ENCODE peak calls at places on chromosomes 7 and 10, in eight cellular contexts. O, N, A, F, Z, L, H and C are unnamed samples.

GRCh38 chr10:36331121-36331520 is 689.0 kb upstream of the FZD8 start:
- DNase-seq in O (no peak), N (no peak), A (no peak), F (no peak), Z (no peak), L (no peak), H (no peak), C (no peak)

GRCh38 chr7:149171894-149172533 is 23.3 kb upstream of the ZNF282 start:
- DNase-seq in O (peak), N (peak), A (no peak), F (no peak), Z (no peak), L (no peak), H (no peak), C (no peak)

GRCh38 chr10:10165415-10165814 is 852.3 kb upstream of the CELF2 start:
- DNase-seq in O (no peak), N (no peak), A (no peak), F (no peak), Z (no peak), L (no peak), H (no peak), C (no peak)

GRCh38 chr7:92368741-92369140 is 78.5 kb upstream of the GATAD1 start:
- DNase-seq in O (no peak), N (no peak), A (no peak), F (no peak), Z (no peak), L (no peak), H (no peak), C (no peak)

GRCh38 chr7:72785166-72785955 is 42.6 kb downstream of the TYW1B start:
- DNase-seq in O (peak), N (peak), A (no peak), F (no peak), Z (peak), L (no peak), H (no peak), C (no peak)

GRCh38 chr10:50577681-50578350 is 45.9 kb downstream of the SGMS1 start:
- DNase-seq in O (peak), N (peak), A (peak), F (no peak), Z (no peak), L (peak), H (no peak), C (no peak)

GRCh38 chr10:121927361-121927840 is 430 bp downstream of the ATE1 start:
- DNase-seq in O (peak), N (peak), A (peak), F (peak), Z (no peak), L (peak), H (peak), C (peak)

GRCh38 chr7:41847641-41848040 is 144.8 kb upstream of the INHBA start:
- DNase-seq in O (no peak), N (no peak), A (no peak), F (no peak), Z (no peak), L (no peak), H (no peak), C (no peak)

GRCh38 chr10:131710142-131710861 is 190.5 kb upstream of the PPP2R2D start:
- DNase-seq in O (no peak), N (no peak), A (no peak), F (no peak), Z (no peak), L (no peak), H (no peak), C (no peak)

GRCh38 chr7:142899661-142900060 is 14.1 kb upstream of the TRPV6 start:
- DNase-seq in O (no peak), N (no peak), A (no peak), F (no peak), Z (no peak), L (no peak), H (no peak), C (no peak)

GRCh38 chr10:103507235-103508191 is 14.0 kb downstream of the NEURL1 start:
- DNase-seq in O (no peak), N (no peak), A (peak), F (no peak), Z (no peak), L (no peak), H (no peak), C (no peak)

GRCh38 chr7:40008218-40008815 is 58.3 kb downstream of the CDK13 start:
- DNase-seq in O (peak), N (peak), A (no peak), F (no peak), Z (peak), L (no peak), H (no peak), C (no peak)

GRCh38 chr10:3709456-3709855 is 75.6 kb downstream of the KLF6 start:
- DNase-seq in O (no peak), N (no peak), A (no peak), F (no peak), Z (no peak), L (no peak), H (no peak), C (no peak)

GRCh38 chr7:5237286-5237685 is 45.5 kb upstream of the SLC29A4 start:
- DNase-seq in O (peak), N (peak), A (no peak), F (peak), Z (no peak), L (peak), H (peak), C (no peak)

GRCh38 chr7:106659963-106660861 is 746 bp downstream of the CCDC71L start:
- DNase-seq in O (peak), N (peak), A (peak), F (peak), Z (no peak), L (peak), H (peak), C (peak)

GRCh38 chr10:73772280-73773151 is 9.3 kb upstream of the CHCHD1 start:
- DNase-seq in O (peak), N (peak), A (peak), F (peak), Z (peak), L (peak), H (peak), C (peak)
- TF ChIP-seq CTCF in O (peak), N (no peak), A (no peak), F (no peak), Z (no peak), L (no peak), H (peak), C (no peak)

DNA sequence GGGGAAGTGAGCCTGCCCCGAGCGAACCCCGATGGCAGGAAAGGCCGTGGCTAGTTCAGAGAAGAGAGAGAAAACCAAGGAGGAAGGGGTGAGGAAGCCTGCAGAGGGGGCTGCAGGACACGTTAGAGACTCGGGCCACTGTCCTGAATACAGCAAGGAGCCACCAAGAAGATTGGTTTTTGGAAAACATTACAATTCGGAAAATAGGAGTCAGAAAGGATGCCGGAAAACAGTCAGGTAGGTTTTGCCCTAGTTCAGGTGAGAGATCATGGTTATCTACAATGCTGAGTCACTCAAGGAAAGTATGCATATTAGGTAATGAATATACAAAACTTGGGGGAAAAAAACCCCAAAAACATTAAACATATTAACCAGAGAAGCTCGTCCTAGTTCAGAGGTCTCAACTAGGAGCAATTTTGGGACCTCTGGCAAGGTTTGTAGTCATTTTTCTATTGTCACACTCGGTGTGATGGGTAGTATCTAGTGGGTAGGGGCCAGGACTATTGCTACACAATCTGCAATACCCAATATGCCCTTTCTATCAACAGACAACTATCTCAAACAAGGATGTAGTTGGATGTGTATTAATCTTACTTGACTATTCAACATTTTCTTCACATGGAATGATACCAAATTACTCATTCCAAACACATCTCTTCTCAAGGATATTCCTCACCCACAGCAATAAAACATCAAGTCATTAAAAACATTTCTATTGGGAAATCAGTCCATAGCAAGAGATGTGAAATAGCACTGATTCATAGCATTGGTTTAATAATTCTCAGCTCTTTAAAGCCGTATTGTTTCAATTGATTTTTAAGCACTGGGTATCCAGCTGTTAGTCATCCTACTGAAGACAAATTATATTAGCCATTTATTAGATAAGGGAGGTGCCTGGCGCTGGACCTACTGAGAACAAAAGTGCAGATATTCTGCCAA is 74.4 kb upstream of the RSU1 start:
- DNase-seq in O (peak), N (peak), A (peak), F (no peak), Z (peak), L (peak), H (peak), C (no peak)
- TF ChIP-seq CTCF in O (peak), N (peak), A (peak), F (peak), Z (peak), L (no peak), H (peak), C (no peak)

GRCh38 chr7:159213253-159213652 is 68.6 kb upstream of the VIPR2 start:
- DNase-seq in O (no peak), N (no peak), A (no peak), F (no peak), Z (no peak), L (no peak), H (no peak), C (no peak)

GRCh38 chr7:159211540-159212182 is 67.0 kb upstream of the VIPR2 start:
- DNase-seq in O (no peak), N (no peak), A (peak), F (no peak), Z (no peak), L (no peak), H (no peak), C (no peak)

GRCh38 chr7:159218216-159219006 is 73.7 kb upstream of the VIPR2 start:
- DNase-seq in O (no peak), N (no peak), A (no peak), F (no peak), Z (no peak), L (no peak), H (no peak), C (no peak)

GRCh38 chr7:159212226-159212625 is 67.6 kb upstream of the VIPR2 start:
- DNase-seq in O (no peak), N (no peak), A (no peak), F (no peak), Z (no peak), L (no peak), H (no peak), C (no peak)

DNA sequence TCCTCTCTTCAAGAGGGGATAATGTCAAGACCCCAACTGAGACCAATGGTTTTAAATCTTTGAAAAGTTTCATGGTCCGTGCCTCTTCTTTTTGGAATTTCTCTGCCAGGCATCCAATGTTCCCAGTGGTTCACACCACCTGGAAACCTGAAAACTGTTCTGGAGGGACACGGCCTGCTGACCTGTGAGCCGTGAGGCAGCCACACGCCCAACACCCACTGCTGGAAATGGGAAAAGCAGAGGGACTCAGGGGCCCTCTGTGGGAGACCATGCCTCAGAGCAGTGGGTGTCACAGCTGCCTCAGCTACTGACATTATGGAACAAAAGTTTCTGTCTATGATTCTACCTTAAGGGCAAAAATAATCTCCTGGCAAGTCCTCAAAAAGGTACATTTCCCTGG is 70.4 kb upstream of the VIPR2 start:
- DNase-seq in O (no peak), N (no peak), A (no peak), F (no peak), Z (no peak), L (no peak), H (no peak), C (no peak)
- TF ChIP-seq CTCF in O (no peak), N (no peak), A (no peak), F (no peak), Z (no peak), L (no peak), H (no peak), C (no peak)

DNA sequence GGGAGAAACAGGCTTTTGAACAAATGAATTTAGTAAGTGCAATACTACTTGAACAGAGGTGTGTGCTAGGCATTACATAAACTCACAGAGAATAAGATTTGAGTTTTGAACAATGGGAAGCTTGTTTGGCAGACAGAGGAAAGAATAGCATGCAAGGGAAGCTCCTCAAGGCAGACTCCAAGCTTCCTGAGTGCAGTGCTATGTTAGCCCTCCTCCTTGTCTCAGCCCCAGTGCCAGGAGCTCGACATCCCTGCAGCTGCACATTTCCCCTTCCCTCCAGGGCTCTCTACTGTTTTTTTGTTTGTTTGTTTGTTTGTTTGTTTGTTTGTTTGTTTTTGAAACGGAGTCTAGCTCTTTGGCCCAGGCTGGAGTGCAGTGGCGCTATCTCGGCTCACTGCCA is 237.5 kb downstream of the IPMK start:
- DNase-seq in O (no peak), N (no peak), A (no peak), F (no peak), Z (no peak), L (no peak), H (no peak), C (no peak)
- TF ChIP-seq CTCF in O (no peak), N (no peak), A (no peak), F (no peak), Z (no peak), L (no peak), H (no peak), C (no peak)

GRCh38 chr10:88317099-88317498 is 266.0 kb downstream of the RNLS start:
- DNase-seq in O (no peak), N (no peak), A (no peak), F (no peak), Z (no peak), L (no peak), H (no peak), C (no peak)

GRCh38 chr10:88316292-88316861 is 266.7 kb downstream of the RNLS start:
- DNase-seq in O (no peak), N (no peak), A (no peak), F (no peak), Z (no peak), L (no peak), H (no peak), C (no peak)

GRCh38 chr10:88319960-88320517 is 263.1 kb downstream of the RNLS start:
- DNase-seq in O (no peak), N (no peak), A (no peak), F (no peak), Z (no peak), L (no peak), H (no peak), C (no peak)

GRCh38 chr10:88315746-88316145 is 267.4 kb downstream of the RNLS start:
- DNase-seq in O (peak), N (no peak), A (no peak), F (no peak), Z (no peak), L (no peak), H (no peak), C (no peak)

GRCh38 chr10:88318803-88319202 is 264.3 kb downstream of the RNLS start:
- DNase-seq in O (no peak), N (no peak), A (peak), F (no peak), Z (no peak), L (peak), H (no peak), C (no peak)
- TF ChIP-seq CTCF in O (peak), N (peak), A (peak), F (peak), Z (peak), L (peak), H (no peak), C (no peak)

GRCh38 chr10:97540669-97541500 is 31.7 kb upstream of the ANKRD2 start:
- DNase-seq in O (no peak), N (peak), A (no peak), F (no peak), Z (no peak), L (no peak), H (no peak), C (no peak)
- TF ChIP-seq CTCF in O (peak), N (peak), A (no peak), F (no peak), Z (no peak), L (no peak), H (no peak), C (no peak)

DNA sequence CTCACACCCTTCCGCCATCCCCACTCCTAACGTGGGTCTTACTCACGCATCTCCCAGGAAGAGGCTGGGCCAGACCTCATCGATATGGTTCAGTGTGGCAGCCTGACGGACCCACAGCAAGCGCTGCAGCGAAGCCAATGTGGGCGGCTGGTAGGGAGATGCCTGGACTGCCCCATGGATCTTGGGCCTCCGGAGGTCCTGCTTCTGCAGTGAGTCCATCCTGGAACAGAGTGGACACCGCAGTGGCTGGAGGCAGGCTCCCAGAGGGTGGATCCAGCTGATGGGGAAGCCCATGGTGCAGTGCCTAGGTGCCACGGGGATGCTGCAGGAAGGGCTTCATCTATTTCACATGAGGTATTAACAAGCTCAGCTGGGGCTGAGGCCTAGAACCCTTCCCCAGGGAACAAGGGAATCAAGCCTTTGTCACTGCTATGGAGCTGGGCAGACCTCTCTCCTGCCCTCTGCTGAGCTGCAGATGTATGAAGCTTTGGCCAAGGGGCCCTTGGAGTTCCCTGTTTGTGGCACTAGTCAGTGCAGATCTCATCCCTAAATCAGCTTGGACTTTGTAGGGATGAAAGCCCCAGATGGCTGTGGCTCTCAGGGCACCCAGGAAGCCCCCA is 13.7 kb upstream of the SAMD8 start:
- DNase-seq in O (peak), N (no peak), A (peak), F (no peak), Z (no peak), L (no peak), H (peak), C (no peak)
- TF ChIP-seq CTCF in O (peak), N (peak), A (peak), F (no peak), Z (peak), L (peak), H (no peak), C (no peak)

GRCh38 chr10:116658152-116658551 is 37.4 kb downstream of the PNLIPRP2 start:
- DNase-seq in O (no peak), N (no peak), A (no peak), F (no peak), Z (no peak), L (no peak), H (no peak), C (no peak)

GRCh38 chr10:116653885-116654284 is 33.1 kb downstream of the PNLIPRP2 start:
- DNase-seq in O (no peak), N (no peak), A (no peak), F (no peak), Z (no peak), L (no peak), H (no peak), C (no peak)

GRCh38 chr10:116659049-116659670 is 38.4 kb downstream of the PNLIPRP2 start:
- DNase-seq in O (no peak), N (no peak), A (no peak), F (no peak), Z (no peak), L (no peak), H (no peak), C (no peak)

GRCh38 chr10:116655573-116655972 is 34.8 kb downstream of the PNLIPRP2 start:
- DNase-seq in O (no peak), N (no peak), A (no peak), F (no peak), Z (no peak), L (no peak), H (no peak), C (no peak)

DNA sequence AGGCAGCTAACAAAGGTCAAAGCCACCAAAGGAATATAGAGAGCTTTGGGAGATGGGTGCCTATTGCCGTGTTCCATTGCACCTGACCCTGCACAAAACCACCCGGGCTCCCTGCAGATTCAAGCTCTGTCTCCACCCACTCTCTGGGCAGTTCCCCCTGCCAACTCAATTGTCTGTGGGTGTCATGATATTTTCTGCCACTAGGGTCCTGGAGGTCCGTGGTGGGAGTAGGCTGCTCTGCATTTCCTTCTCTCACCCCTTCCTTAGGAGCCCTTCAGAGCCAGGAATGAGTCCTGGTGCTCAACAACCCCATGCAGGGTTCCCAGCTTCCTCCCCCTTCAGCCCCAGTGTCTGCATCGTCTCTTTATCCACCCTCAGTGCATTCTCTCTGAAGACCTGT is 34.1 kb downstream of the PNLIPRP2 start:
- DNase-seq in O (no peak), N (no peak), A (no peak), F (no peak), Z (no peak), L (peak), H (no peak), C (no peak)
- TF ChIP-seq CTCF in O (no peak), N (no peak), A (peak), F (no peak), Z (peak), L (peak), H (no peak), C (no peak)

GRCh38 chr7:88357295-88357694 is 50.6 kb upstream of the STEAP4 start:
- DNase-seq in O (no peak), N (peak), A (no peak), F (no peak), Z (no peak), L (peak), H (no peak), C (no peak)
- TF ChIP-seq CTCF in O (no peak), N (peak), A (peak), F (peak), Z (no peak), L (no peak), H (no peak), C (no peak)